ENCODE peak calls at places on chromosomes 5 and 9, in seven cellular contexts. L is breast epithelium; F is CD4-positive, CD25-positive, alpha-beta regulatory T cell; Y is tibial nerve; M is mesendoderm; R is heart left ventricle; V is upper lobe of left lung. K is an unnamed sample.

GRCh38 chr9:114400219-114400618 is 12.4 kb upstream of the AKNA start:
- DNase-seq in L (no peak), F (no peak), Y (no peak), M (no peak), R (no peak), V (no peak), K (no peak)

GRCh38 chr9:21813575-21814473 is 11.4 kb downstream of the MTAP start:
- DNase-seq in L (no peak), F (peak; percentile 91), Y (no peak), M (peak; percentile 73), R (no peak), V (peak; percentile 67), K (peak; percentile 79)

GRCh38 chr9:130128782-130129424 is 43.3 kb upstream of the NCS1 start:
- DNase-seq in L (no peak), F (peak; percentile 75), Y (no peak), M (no peak), R (peak; percentile 78), V (peak; percentile 71), K (peak; percentile 60)

GRCh38 chr5:135269828-135270545 is 129.0 kb downstream of the MACROH2A1 start:
- DNase-seq in L (no peak), F (no peak), Y (no peak), M (no peak), R (no peak), V (no peak), K (no peak)

GRCh38 chr5:69007086-69007672 is 86.6 kb upstream of the SLC30A5 start:
- DNase-seq in L (no peak), F (no peak), Y (no peak), M (no peak), R (no peak), V (no peak), K (no peak)

GRCh38 chr9:116149844-116150243 is 3.7 kb upstream of the PAPPA start:
- DNase-seq in L (no peak), F (peak; percentile 3), Y (no peak), M (peak; percentile 57), R (no peak), V (no peak), K (no peak)

GRCh38 chr9:106482733-106483132 is 380.2 kb upstream of the ZNF462 start:
- DNase-seq in L (no peak), F (no peak), Y (no peak), M (peak; percentile 42), R (no peak), V (no peak), K (no peak)

GRCh38 chr9:36154213-36154952 is 14.8 kb upstream of the CCIN start:
- DNase-seq in L (no peak), F (no peak), Y (no peak), M (peak; percentile 40), R (no peak), V (peak; percentile 64), K (no peak)

GRCh38 chr5:88883059-88883565 is at the start of gene MEF2C:
- DNase-seq in L (no peak), F (peak; percentile 6), Y (peak; percentile 48), M (peak; percentile 54), R (peak; percentile 89), V (peak; percentile 72), K (no peak)

GRCh38 chr5:176901260-176902101 is 2.3 kb upstream of the HK3 start:
- DNase-seq in L (no peak), F (peak; percentile 23), Y (no peak), M (no peak), R (no peak), V (no peak), K (no peak)

GRCh38 chr5:154117050-154117449 is 73.5 kb upstream of the GALNT10 start:
- DNase-seq in L (no peak), F (no peak), Y (no peak), M (peak; percentile 45), R (no peak), V (no peak), K (no peak)

GRCh38 chr9:93134018-93134739 is at the start of gene NINJ1:
- DNase-seq in L (peak; percentile 65), F (peak; percentile 82), Y (peak; percentile 46), M (peak; percentile 74), R (peak; percentile 87), V (peak; percentile 83), K (peak; percentile 87)

GRCh38 chr9:127917603-127918002 is 762 bp upstream of the ST6GALNAC4 start:
- DNase-seq in L (no peak), F (no peak), Y (no peak), M (no peak), R (no peak), V (no peak), K (no peak)

GRCh38 chr5:64147849-64148441 is 17.7 kb upstream of the RNF180 start:
- DNase-seq in L (peak; percentile 56), F (peak; percentile 0), Y (no peak), M (peak; percentile 77), R (peak; percentile 64), V (peak; percentile 56), K (no peak)

GRCh38 chr5:66415208-66415607 is 181.0 kb upstream of the MAST4 start:
- DNase-seq in L (no peak), F (no peak), Y (no peak), M (no peak), R (no peak), V (no peak), K (no peak)

DNA sequence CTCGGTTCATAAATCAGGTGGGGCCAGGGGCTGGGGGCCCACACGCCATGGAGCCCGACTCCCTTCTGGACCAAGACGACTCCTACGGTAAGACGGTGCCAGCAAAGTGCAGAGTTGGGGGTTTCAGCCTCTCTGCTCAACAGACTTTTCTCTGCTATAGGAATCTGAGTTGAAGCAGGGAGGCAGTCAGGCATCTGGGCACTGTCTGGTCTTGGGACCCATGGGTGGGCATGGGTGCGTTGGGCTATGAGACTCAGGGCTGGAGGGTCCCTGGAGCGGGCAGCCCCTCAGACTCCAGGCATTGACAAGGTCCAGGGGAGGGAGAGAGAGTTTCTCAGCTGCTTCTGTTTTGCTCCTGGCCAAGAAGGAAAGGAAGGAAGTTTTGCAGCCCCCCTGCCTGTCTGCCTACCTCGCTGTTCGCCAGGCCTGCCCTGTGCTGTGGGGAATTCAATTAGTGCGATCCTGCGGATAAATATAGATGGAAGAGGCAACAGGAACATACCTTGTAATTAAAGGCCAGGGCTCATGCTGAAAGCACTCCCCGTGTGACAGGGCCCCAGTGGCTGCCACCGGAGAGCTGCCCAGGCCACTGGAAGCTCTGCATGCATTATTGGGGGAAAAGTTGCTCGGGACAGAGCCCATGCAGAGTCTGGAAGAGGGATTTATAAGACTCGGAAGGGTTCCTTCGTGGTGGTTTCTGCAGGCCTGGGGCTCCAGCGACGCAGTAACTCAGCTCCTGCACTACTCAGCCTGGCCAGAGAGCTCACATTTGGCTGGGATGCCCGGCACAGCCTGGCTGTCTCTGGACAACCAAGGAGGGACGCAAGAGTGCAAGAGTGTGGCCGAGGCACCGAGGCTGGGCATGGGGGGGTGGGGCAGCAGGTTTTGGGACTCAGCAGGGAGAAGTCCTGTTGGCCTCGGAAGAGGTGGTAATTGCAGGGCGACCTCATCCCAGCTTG is 67.8 kb upstream of the GGTA1 start:
- DNase-seq in L (no peak), F (no peak), Y (no peak), M (no peak), R (peak; percentile 62), V (no peak), K (no peak)
- H3K27ac ChIP-seq in L (peak overlapping the region; percentile 55), F (no peak overlapping the region), Y (no peak overlapping the region), M (no peak overlapping the region), R (peak overlapping the region; percentile 82), V (no peak overlapping the region), K (no peak overlapping the region)

DNA sequence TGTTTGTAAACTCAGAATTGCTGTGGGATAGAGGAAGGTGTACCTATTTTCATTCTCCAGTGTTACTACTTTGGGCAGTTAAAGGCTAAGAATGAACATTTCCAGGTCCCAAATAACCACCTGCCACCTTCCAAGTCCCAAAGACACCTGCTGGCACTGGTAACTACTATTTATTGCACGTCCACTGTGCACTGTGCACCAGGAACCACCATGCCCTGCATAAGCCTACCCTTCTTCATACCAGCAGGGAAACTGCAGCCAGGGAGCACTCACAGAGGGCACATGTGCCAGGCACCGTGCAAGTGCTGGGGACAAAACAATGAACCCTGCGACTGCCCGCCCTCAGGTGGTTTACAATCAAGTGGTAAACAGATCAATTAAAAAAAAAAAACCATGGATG is 34.9 kb downstream of the RAPGEF1 start:
- DNase-seq in L (no peak), F (no peak), Y (no peak), M (no peak), R (no peak), V (no peak), K (no peak)
- H3K4me1 ChIP-seq in L (peaks cover 20% of the 10 kb centered on the region), F (peaks cover 45% of the 10 kb centered on the region), Y (peaks cover 47% of the 10 kb centered on the region), M (peaks cover 6% of the 10 kb centered on the region), R (peaks cover 50% of the 10 kb centered on the region), V (peaks cover 81% of the 10 kb centered on the region), K (peaks cover 91% of the 10 kb centered on the region)

DNA sequence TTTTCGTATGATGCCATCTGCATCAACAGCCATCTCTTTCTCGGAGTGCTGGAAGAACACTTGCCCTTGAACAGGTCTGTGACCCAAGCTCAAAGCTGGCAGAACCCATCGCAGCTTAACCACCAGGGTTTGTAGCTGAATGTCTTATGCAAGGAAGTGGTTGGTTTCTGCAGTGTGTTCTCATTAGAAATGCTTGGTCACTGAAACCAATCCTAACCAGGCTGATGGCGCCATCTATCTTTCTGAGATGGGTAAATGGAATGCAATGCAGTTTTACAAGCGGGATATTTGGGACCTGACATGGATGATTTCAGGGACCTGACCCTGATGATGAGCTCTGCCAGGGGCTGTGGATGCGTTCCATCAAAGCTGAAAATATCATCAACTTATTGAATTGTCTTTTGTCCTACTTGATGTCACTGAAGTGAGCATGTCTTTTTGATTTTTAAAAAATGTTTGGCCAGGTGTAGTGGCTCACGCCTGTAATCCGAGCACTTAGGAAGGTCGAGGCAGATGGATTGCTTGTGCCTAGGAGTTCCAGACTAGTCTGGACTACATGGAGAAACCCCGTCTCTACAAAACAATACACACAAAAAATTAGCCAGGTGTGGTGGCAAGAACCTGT is 28.7 kb downstream of the DMRT3 start:
- DNase-seq in L (no peak), F (peak; percentile 70), Y (no peak), M (peak; percentile 91), R (no peak), V (peak; percentile 32), K (no peak)
- H3K4me3 ChIP-seq in L (no peak overlapping the region), F (no peak overlapping the region), Y (no peak overlapping the region), M (no peak overlapping the region), R (no peak overlapping the region), V (no peak overlapping the region), K (no peak overlapping the region)

GRCh38 chr5:40442346-40442745 is 237.4 kb upstream of the PTGER4 start:
- DNase-seq in L (no peak), F (no peak), Y (no peak), M (peak; percentile 55), R (no peak), V (no peak), K (peak; percentile 26)

GRCh38 chr5:40437452-40437861 is 242.3 kb upstream of the PTGER4 start:
- DNase-seq in L (no peak), F (peak; percentile 57), Y (no peak), M (peak; percentile 6), R (no peak), V (peak; percentile 54), K (peak; percentile 10)

GRCh38 chr5:40436535-40437237 is 243.0 kb upstream of the PTGER4 start:
- DNase-seq in L (no peak), F (peak; percentile 78), Y (no peak), M (no peak), R (no peak), V (no peak), K (peak; percentile 76)

GRCh38 chr5:40446910-40447309 is 232.8 kb upstream of the PTGER4 start:
- DNase-seq in L (no peak), F (no peak), Y (no peak), M (peak; percentile 28), R (no peak), V (peak; percentile 27), K (no peak)

DNA sequence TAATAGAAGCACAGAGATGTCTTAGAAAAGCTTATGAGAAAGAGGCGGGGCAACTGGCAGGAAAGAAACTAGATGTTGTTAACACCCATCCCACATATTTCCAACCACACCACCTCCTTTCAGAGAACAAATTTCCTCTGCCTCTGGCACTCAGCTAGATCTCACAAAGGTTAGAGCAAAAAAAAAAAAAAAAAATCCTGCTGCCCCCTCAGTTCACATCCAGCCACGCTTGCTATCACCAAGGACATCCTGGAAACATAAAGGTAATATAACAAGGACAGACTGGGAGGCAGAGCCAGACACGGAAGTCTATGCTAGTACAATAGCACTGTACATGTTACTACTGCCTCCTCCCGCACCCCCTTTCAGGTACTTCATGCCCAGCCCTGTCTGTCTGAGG is 238.0 kb upstream of the PTGER4 start:
- DNase-seq in L (no peak), F (peak; percentile 41), Y (no peak), M (no peak), R (no peak), V (no peak), K (peak; percentile 37)
- H3K27ac ChIP-seq in L (no peak overlapping the region), F (peak overlapping the region; percentile 33), Y (no peak overlapping the region), M (no peak overlapping the region), R (no peak overlapping the region), V (no peak overlapping the region), K (peak overlapping the region; percentile 25)

K was measured in CD4-positive, alpha-beta memory T cell.